ENCODE peak calls at places on chromosomes 11 and 22, in eight cellular contexts. W, Y, T, B, E, A, O and H are unnamed samples. For H3K27me3, the result is how much of the 10 kb centered on the place peaks cover.

GRCh38 chr11:131838016-131838415 is 467.6 kb downstream of the NTM start:
- DNase-seq in W (no peak), Y (no peak), T (peak), B (no peak), E (no peak), A (no peak), O (no peak), H (no peak)

GRCh38 chr22:17633217-17633997 is 4.9 kb upstream of the ATP6V1E1 start:
- DNase-seq in W (peak), Y (no peak), T (no peak), B (no peak), E (peak), A (peak), O (no peak), H (peak)

GRCh38 chr22:24059793-24060192 is 48.7 kb downstream of the CABIN1 start:
- DNase-seq in W (no peak), Y (no peak), T (no peak), B (no peak), E (no peak), A (no peak), O (no peak), H (no peak)

GRCh38 chr11:126834573-126834972 is 166.0 kb downstream of the KIRREL3 start:
- DNase-seq in W (no peak), Y (no peak), T (no peak), B (no peak), E (no peak), A (no peak), O (no peak), H (no peak)

GRCh38 chr11:73306069-73306468 is 2.0 kb upstream of the ARHGEF17 start:
- DNase-seq in W (no peak), Y (no peak), T (no peak), B (no peak), E (no peak), A (no peak), O (no peak), H (no peak)

GRCh38 chr11:37076866-37077265 is 478.8 kb upstream of the RAG2 start:
- DNase-seq in W (no peak), Y (no peak), T (no peak), B (no peak), E (no peak), A (no peak), O (no peak), H (no peak)

GRCh38 chr22:28915969-28916368 is 32.6 kb downstream of the ZNRF3 start:
- DNase-seq in W (no peak), Y (no peak), T (no peak), B (no peak), E (no peak), A (no peak), O (no peak), H (no peak)

GRCh38 chr11:33598426-33599069 is 102.1 kb downstream of the C11orf91 start:
- DNase-seq in W (no peak), Y (no peak), T (no peak), B (no peak), E (no peak), A (no peak), O (no peak), H (no peak)

GRCh38 chr11:130519128-130519932 is 70.9 kb downstream of the ADAMTS15 start:
- DNase-seq in W (no peak), Y (no peak), T (no peak), B (no peak), E (no peak), A (no peak), O (no peak), H (no peak)

GRCh38 chr22:43228330-43228729 is 41.4 kb upstream of the TTLL12 start:
- DNase-seq in W (peak), Y (no peak), T (peak), B (no peak), E (no peak), A (peak), O (no peak), H (no peak)

GRCh38 chr11:133844217-133844616 is 1.1 kb downstream of the SPATA19 start:
- DNase-seq in W (no peak), Y (no peak), T (no peak), B (no peak), E (no peak), A (no peak), O (no peak), H (no peak)

GRCh38 chr22:22342697-22343602 is 98.4 kb downstream of the VPREB1 start:
- DNase-seq in W (no peak), Y (peak), T (peak), B (no peak), E (no peak), A (peak), O (no peak), H (peak)

GRCh38 chr11:17347676-17348075 is 3.9 kb upstream of the NCR3LG1 start:
- DNase-seq in W (no peak), Y (no peak), T (no peak), B (no peak), E (no peak), A (no peak), O (no peak), H (no peak)

GRCh38 chr11:2419638-2420501 is 19.3 kb downstream of the TSSC4 start:
- DNase-seq in W (peak), Y (peak), T (peak), B (peak), E (no peak), A (peak), O (peak), H (peak)
- H3K27me3 ChIP-seq in W (under half), Y (under half), T (under half), B (under half), E (under half), A (under half), O (under half), H (under half)

DNA sequence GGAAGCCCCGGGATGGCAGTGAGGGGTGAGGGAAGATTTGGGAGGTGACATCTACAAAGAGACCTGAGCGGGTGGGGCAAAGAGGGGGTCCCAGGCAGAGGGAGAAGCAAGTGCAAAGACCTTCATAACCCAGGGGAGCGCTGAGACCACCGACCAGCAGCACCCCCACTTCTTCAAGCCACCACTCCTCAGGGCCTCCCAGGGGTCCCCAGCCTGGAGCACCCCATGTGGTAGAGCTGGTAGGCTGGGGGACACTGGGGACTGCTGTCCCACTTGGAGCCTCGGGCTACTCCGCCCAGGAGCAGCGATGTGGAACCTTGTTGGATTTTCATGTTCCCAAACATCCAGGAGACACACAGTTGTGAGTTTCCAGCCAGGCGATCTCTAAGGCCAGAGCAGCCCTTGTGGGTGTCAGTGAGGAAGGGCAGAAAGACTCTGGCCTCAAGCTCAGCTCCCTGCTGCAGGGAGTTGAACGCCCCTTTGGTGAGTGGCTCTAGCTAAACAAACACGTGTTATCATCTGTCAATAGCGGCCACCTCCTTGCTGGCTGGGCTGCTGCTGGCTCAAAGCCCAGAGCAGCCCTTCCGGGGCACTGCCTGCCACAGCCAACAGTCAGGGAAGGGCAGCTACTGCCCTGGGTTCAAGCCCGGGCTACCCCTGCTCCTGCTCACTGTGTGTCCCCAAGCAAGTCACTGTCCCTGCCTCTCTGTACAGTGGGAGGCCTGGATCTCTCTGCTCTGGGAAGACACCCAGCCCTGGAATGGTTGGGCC is 25.7 kb upstream of the CHKA start:
- DNase-seq in W (peak), Y (peak), T (peak), B (peak), E (no peak), A (no peak), O (no peak), H (no peak)
- TF ChIP-seq POLR2A in W (no peak), Y (peak), T (no peak), B (no peak), E (no peak), A (no peak), O (no peak), H (no peak)

DNA sequence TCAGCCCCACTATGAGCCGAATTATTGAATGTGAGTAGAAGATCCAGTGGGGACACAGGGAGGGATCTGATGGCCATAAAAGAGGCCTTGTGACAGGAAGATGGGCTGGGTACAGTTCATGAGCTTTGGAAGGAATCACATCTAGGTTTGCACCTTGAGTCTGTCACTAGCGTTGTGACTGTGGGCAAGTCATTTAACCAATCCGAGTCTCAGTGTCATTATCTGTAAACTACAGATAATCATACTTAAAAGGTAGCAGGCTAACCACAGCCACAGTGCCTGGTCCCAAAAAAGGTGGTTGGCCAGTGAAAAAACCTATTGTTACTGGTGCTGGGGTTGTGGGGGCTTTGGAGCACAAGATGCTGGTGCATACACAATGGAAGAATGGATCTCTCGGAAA is 3.8 kb downstream of the HEPN1 start:
- DNase-seq in W (no peak), Y (no peak), T (no peak), B (no peak), E (no peak), A (no peak), O (no peak), H (no peak)
- H3K27me3 ChIP-seq in W (under half), Y (under half), T (under half), B (under half), E (under half), A (under half), O (under half), H (under half)

DNA sequence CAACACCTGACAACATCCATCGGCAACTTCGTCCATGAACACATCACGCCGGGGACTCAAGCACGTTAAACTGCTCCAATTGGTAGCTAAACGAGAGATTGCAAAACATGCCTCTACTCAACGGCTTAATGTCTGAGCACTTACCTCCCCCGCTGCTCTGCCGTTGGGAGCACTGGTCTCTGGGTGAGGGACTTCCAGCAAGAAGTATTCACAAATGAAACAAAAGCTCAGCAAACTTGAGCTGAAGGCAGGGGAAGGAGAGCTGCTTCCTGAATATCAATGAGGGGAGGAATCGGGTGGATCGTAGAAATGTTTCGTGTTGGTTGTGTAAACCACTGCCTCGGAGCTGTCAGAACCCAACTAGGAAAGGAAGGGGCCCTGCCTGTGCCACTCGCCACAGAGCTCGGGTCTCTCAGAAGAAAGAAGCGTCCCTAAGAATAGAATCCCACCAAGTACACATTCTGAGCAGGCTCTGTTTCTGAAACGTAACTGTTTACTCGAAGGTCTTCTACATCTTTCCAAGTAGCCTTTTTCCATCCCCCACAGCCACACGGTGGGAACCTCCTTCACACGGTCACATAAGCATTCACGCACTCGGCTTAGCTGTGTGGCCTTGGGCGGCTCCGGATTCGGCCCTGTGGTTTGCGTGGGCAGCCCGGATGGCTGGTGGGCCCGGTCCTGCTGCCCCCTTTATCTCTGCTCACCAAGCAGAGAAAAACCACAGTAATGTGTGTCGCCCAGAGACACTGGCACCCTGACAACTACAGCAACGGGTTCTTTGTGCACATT is at the start of gene MLC1:
- DNase-seq in W (peak), Y (no peak), T (no peak), B (no peak), E (no peak), A (no peak), O (no peak), H (no peak)
- TF ChIP-seq POLR2A in W (no peak), Y (no peak), T (no peak), B (no peak), E (no peak), A (no peak), O (no peak), H (no peak)

DNA sequence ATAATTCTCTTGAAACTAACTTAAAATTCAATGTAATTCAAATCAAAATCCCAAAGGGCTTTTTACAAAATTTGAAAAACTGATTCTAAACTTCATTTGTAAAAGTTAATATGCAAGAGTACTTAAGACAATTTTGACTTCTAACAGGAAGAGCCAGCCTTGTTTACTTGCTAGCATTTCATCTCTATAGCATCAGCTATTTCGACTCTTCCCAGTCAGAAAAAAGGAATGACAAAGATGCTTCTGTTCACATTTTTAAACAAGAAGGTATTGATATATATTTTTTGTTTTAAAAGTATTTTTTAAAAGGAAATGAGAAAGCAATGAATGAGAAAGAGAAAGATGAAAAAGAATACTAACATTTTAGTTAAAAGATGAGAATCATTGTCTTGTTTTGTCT is 16.4 kb downstream of the SLN start:
- DNase-seq in W (peak), Y (no peak), T (no peak), B (no peak), E (no peak), A (no peak), O (no peak), H (no peak)
- H3K27me3 ChIP-seq in W (under half), Y (under half), T (under half), B (under half), E (under half), A (under half), O (under half), H (under half)